ENCODE peak calls at places on chromosomes 2 and 18, in six cellular contexts. K is activated effector memory CD4-positive, alpha-beta T cell treated with anti-CD3 and anti-CD28 coated beads, Interleukin-2, amount 50 U/mL, for 16 hours; F is endothelial cell; V is HT-29; X is right lobe of liver; P is cardiac septum. G is an unnamed sample.

GRCh38 chr2:126664234-126664633 is 8.3 kb downstream of the GYPC start:
- DNase-seq in K (no peak), F (no peak), V (no peak), X (no peak), P (no peak), G (no peak)

GRCh38 chr2:145230546-145230945 is 710.6 kb upstream of the ZEB2 start:
- DNase-seq in K (no peak), F (no peak), V (no peak), X (no peak), P (no peak), G (no peak)

GRCh38 chr18:23835076-23835475 is 145.8 kb downstream of the LAMA3 start:
- DNase-seq in K (no peak), F (no peak), V (no peak), X (no peak), P (no peak), G (no peak)

GRCh38 chr2:62747876-62748275 is 42.4 kb downstream of the EHBP1 start:
- DNase-seq in K (no peak), F (no peak), V (no peak), X (no peak), P (no peak), G (no peak)

GRCh38 chr18:69002233-69002632 is 204.4 kb downstream of the CCDC102B start:
- DNase-seq in K (no peak), F (no peak), V (peak; percentile 2), X (no peak), P (no peak), G (no peak)

GRCh38 chr2:67289921-67290371 is 107.2 kb upstream of the ETAA1 start:
- DNase-seq in K (no peak), F (no peak), V (peak; percentile 80), X (no peak), P (no peak), G (no peak)

GRCh38 chr2:20126469-20126868 is 75.0 kb upstream of the LAPTM4A start:
- DNase-seq in K (no peak), F (no peak), V (peak; percentile 54), X (no peak), P (no peak), G (no peak)

GRCh38 chr18:459801-460200 is 40.7 kb downstream of the COLEC12 start:
- DNase-seq in K (no peak), F (no peak), V (no peak), X (no peak), P (no peak), G (no peak)

GRCh38 chr18:70276416-70277145 is 12.3 kb upstream of the SOCS6 start:
- DNase-seq in K (no peak), F (no peak), V (peak; percentile 48), X (no peak), P (no peak), G (no peak)

GRCh38 chr2:15677141-15677911 is 85.7 kb downstream of the DDX1 start:
- DNase-seq in K (no peak), F (no peak), V (no peak), X (no peak), P (no peak), G (no peak)

GRCh38 chr18:22504665-22505064 is 87.0 kb upstream of the CTAGE1 start:
- DNase-seq in K (no peak), F (no peak), V (no peak), X (no peak), P (no peak), G (no peak)

GRCh38 chr2:36677995-36678605 is 18.4 kb upstream of the VIT start:
- DNase-seq in K (no peak), F (no peak), V (no peak), X (no peak), P (no peak), G (no peak)

GRCh38 chr2:24049485-24050021 is at the start of gene FKBP1B:
- DNase-seq in K (peak; percentile 85), F (peak; percentile 65), V (no peak), X (peak; percentile 72), P (no peak), G (peak; percentile 72)

GRCh38 chr2:172208881-172209325 is 106.2 kb upstream of the DLX2 start:
- DNase-seq in K (no peak), F (no peak), V (no peak), X (no peak), P (no peak), G (no peak)

GRCh38 chr2:117432746-117433145 is 381.7 kb upstream of the DDX18 start:
- DNase-seq in K (no peak), F (no peak), V (no peak), X (no peak), P (no peak), G (no peak)

GRCh38 chr2:120344991-120345975 is 653 bp upstream of the INHBB start:
- DNase-seq in K (no peak), F (peak; percentile 30), V (peak; percentile 7), X (no peak), P (no peak), G (no peak)

GRCh38 chr2:199923924-199924323 is 12.8 kb downstream of the C2orf69 start:
- DNase-seq in K (no peak), F (no peak), V (no peak), X (no peak), P (no peak), G (no peak)

GRCh38 chr2:65358690-65359400 is 73.6 kb downstream of the SPRED2 start:
- DNase-seq in K (no peak), F (no peak), V (no peak), X (no peak), P (no peak), G (no peak)

GRCh38 chr18:63322246-63322645 is 2.7 kb upstream of the BCL2 start:
- DNase-seq in K (no peak), F (no peak), V (no peak), X (no peak), P (no peak), G (no peak)

GRCh38 chr18:34158881-34159690 is 65.6 kb downstream of the NOL4 start:
- DNase-seq in K (peak; percentile 53), F (peak; percentile 77), V (no peak), X (peak; percentile 16), P (peak; percentile 71), G (peak; percentile 64)

GRCh38 chr2:112821682-112822081 is 14.9 kb downstream of the IL1B start:
- DNase-seq in K (no peak), F (no peak), V (no peak), X (no peak), P (no peak), G (no peak)

G was measured in sigmoid colon.